ENCODE peak calls at places on chromosomes 3 and 15, in five cellular contexts. L is CD8-positive, alpha-beta T cell; F is body of pancreas; H is heart right ventricle; E is IMR-90. D is an unnamed sample. For H3K36me3, the result is how much of the 10 kb centered on the place peaks cover.

GRCh38 chr3:64399205-64399800 is 174.0 kb upstream of the PRICKLE2 start:
- DNase-seq in L (no peak), F (peak), H (peak), E (peak), D (peak)

GRCh38 chr3:115685097-115685496 is 61.8 kb downstream of the GAP43 start:
- DNase-seq in L (no peak), F (no peak), H (no peak), E (no peak), D (no peak)

GRCh38 chr15:96352594-96353377 is 22.3 kb downstream of the NR2F2 start:
- DNase-seq in L (no peak), F (no peak), H (no peak), E (peak), D (no peak)

GRCh38 chr15:27820232-27820631 is 278.9 kb downstream of the OCA2 start:
- DNase-seq in L (no peak), F (no peak), H (no peak), E (peak), D (no peak)

GRCh38 chr3:172666873-172667694 is 43.8 kb downstream of the NCEH1 start:
- DNase-seq in L (peak), F (peak), H (peak), E (peak), D (no peak)

GRCh38 chr15:75198560-75199346 is 2.9 kb upstream of the C15orf39 start:
- DNase-seq in L (no peak), F (no peak), H (no peak), E (peak), D (no peak)

GRCh38 chr15:89130194-89130593 is 41.9 kb downstream of the ABHD2 start:
- DNase-seq in L (no peak), F (no peak), H (no peak), E (no peak), D (no peak)

GRCh38 chr3:183698760-183699159 is 1.2 kb downstream of the YEATS2 start:
- DNase-seq in L (no peak), F (no peak), H (peak), E (peak), D (no peak)

GRCh38 chr15:62976301-62976842 is 66.2 kb upstream of the TPM1 start:
- DNase-seq in L (no peak), F (no peak), H (no peak), E (peak), D (peak)

GRCh38 chr3:159852821-159853505 is 135.7 kb upstream of the IL12A start:
- DNase-seq in L (no peak), F (peak), H (peak), E (peak), D (no peak)

GRCh38 chr3:134002326-134002725 is 27.4 kb downstream of the SLCO2A1 start:
- DNase-seq in L (no peak), F (no peak), H (no peak), E (peak), D (peak)

GRCh38 chr15:35561308-35561707 is 15.3 kb upstream of the DPH6 start:
- DNase-seq in L (no peak), F (no peak), H (no peak), E (no peak), D (no peak)

GRCh38 chr15:95024388-95024787 is 793.0 kb downstream of the MCTP2 start:
- DNase-seq in L (no peak), F (no peak), H (no peak), E (peak), D (no peak)

GRCh38 chr3:67957268-67957667 is 302.9 kb upstream of the SUCLG2 start:
- DNase-seq in L (no peak), F (no peak), H (no peak), E (no peak), D (no peak)

GRCh38 chr3:78025916-78026315 is 986.0 kb downstream of the ROBO2 start:
- DNase-seq in L (no peak), F (no peak), H (no peak), E (no peak), D (no peak)

GRCh38 chr3:123335007-123335670 is 113.8 kb downstream of the ADCY5 start:
- DNase-seq in L (no peak), F (no peak), H (no peak), E (no peak), D (no peak)

GRCh38 chr15:40249477-40250303 is 10.8 kb downstream of the PAK6 start:
- DNase-seq in L (no peak), F (no peak), H (no peak), E (peak), D (no peak)
- TF ChIP-seq CTCF in L (no peak), F (no peak), H (no peak), E (no peak), D (no peak)

GRCh38 chr3:12372762-12373280 is 84.0 kb downstream of the PPARG start:
- DNase-seq in L (no peak), F (no peak), H (no peak), E (no peak), D (no peak)

GRCh38 chr3:12369029-12369428 is 80.2 kb downstream of the PPARG start:
- DNase-seq in L (no peak), F (no peak), H (no peak), E (no peak), D (no peak)

GRCh38 chr3:12370758-12371157 is 81.9 kb downstream of the PPARG start:
- DNase-seq in L (no peak), F (no peak), H (peak), E (peak), D (no peak)

GRCh38 chr3:12369598-12369997 is 80.7 kb downstream of the PPARG start:
- DNase-seq in L (no peak), F (no peak), H (no peak), E (no peak), D (no peak)

DNA sequence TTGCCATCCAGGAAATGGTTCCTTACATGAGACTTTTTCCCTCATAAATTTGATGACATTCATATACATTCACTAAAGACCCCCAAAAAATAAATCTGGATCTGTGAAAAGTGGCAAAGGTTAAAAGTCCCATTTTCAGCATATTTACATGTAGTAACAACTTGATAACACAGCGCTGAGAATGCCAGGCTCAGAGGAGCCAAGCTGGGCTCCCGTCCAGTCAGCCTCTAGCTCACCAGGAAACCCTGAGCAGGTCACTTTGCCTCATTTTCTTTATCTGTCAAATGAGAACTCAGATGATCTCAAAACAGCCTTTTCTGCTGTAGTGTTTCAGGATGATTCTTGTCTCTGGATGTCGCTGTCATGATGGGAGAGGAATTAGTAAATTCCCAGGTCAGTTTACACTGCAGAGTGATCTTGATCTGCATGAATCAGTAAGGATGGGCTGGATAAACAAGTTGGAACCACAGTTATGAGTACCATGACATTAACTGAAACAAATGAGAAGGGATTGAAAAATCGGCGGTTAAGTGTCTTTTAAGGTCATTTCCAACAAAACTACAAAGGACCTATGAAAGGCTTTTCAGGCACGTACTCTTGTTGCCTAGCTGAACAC is 82.8 kb downstream of the PPARG start:
- DNase-seq in L (no peak), F (no peak), H (peak), E (peak), D (peak)
- H3K4me3 ChIP-seq in L (no peak), F (no peak), H (no peak), E (no peak), D (no peak)

GRCh38 chr3:52203701-52204100 is 5.7 kb downstream of the ALAS1 start:
- DNase-seq in L (no peak), F (no peak), H (no peak), E (no peak), D (no peak)
- H3K36me3 ChIP-seq in L (under half), F (under half), H (half or more), E (half or more), D (under half)

DNA sequence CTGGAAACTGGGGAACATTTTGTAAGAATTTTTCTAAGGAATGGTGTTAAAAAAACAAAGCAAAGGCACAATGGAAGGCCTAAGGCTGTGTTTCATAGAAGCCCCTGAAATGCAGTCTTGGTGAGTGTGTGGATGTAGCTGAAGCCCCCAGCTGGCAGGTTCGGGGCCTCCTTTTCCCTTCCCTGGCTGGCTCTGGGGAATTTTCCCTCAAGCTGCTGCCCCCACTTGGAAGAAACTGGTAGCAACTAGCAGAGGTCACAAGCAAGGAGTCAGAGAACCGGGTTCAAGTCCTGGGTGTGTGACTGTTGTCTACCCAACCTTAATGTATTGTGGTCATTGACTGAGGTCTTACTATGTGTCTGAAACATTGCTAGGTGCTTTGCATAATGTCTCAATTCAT is 85.3 kb upstream of the MYZAP start:
- DNase-seq in L (no peak), F (peak), H (no peak), E (no peak), D (no peak)
- TF ChIP-seq CTCF in L (no peak), F (no peak), H (no peak), E (no peak), D (peak)

D was measured in BJ.